ENCODE peak calls at places on chromosomes 4 and X, in six cellular contexts. E is endothelial cell of umbilical vein, L is H1, I is HCT116, K is HepG2, W is SK-N-SH. F is an unnamed sample.

GRCh38 chrX:72003811-72004750 is 93.4 kb downstream of the NHSL2 start:
- DNase-seq in K (no peak), L (peak; percentile 58), E (peak; percentile 45), I (peak; percentile 40), W (peak; percentile 48), F (no peak)

GRCh38 chr4:48337726-48338125 is 3.6 kb upstream of the SLAIN2 start:
- DNase-seq in W (no peak), L (no peak), K (no peak), I (no peak), E (no peak), F (no peak)

GRCh38 chr4:16843831-16844508 is 54.5 kb downstream of the LDB2 start:
- DNase-seq in W (no peak), I (no peak), K (peak; percentile 20), E (peak; percentile 20), L (no peak), F (no peak)

GRCh38 chr4:163681208-163681821 is 186.8 kb downstream of the TMA16 start:
- DNase-seq in E (peak; percentile 3), K (peak; percentile 35), L (no peak), I (peak; percentile 38), W (peak; percentile 48), F (no peak)

GRCh38 chr4:27836505-27836904 is 975.9 kb downstream of the STIM2 start:
- DNase-seq in K (no peak), E (no peak), L (no peak), I (no peak), W (no peak), F (no peak)

GRCh38 chrX:45063319-45064095 is 137.2 kb downstream of the DIPK2B start:
- DNase-seq in E (no peak), L (no peak), K (no peak), I (no peak), W (no peak), F (no peak)

GRCh38 chr4:26081795-26082498 is 167.9 kb downstream of the SMIM20 start:
- DNase-seq in K (peak; percentile 32), E (peak; percentile 58), L (no peak), W (no peak), I (peak; percentile 63), F (peak; percentile 39)

GRCh38 chr4:178329226-178329872 is 887.1 kb upstream of the AGA start:
- DNase-seq in I (no peak), K (no peak), W (no peak), E (no peak), L (no peak), F (no peak)

GRCh38 chr4:143506031-143506430 is 7.5 kb upstream of the SMARCA5 start:
- DNase-seq in W (no peak), I (no peak), E (no peak), L (no peak), K (no peak), F (no peak)

GRCh38 chr4:7422098-7422897 is 12.4 kb downstream of the PSAPL1 start:
- DNase-seq in I (no peak), E (no peak), L (peak; percentile 41), K (no peak), W (peak; percentile 19), F (no peak)

GRCh38 chr4:87677731-87678130 is 27.7 kb downstream of the DMP1 start:
- DNase-seq in W (no peak), E (no peak), I (no peak), L (no peak), K (no peak), F (no peak)

GRCh38 chr4:126238010-126238409 is 923.3 kb downstream of the FAT4 start:
- DNase-seq in K (no peak), W (no peak), I (no peak), L (no peak), E (no peak), F (no peak)

GRCh38 chr4:36192922-36193321 is 51.4 kb downstream of the ARAP2 start:
- DNase-seq in E (no peak), K (no peak), W (no peak), I (no peak), L (no peak), F (no peak)

GRCh38 chr4:26557164-26557563 is 26.7 kb upstream of the TBC1D19 start:
- DNase-seq in I (no peak), K (no peak), L (no peak), E (no peak), W (peak; percentile 19), F (no peak)

GRCh38 chr4:98688416-98689290 is 30.2 kb upstream of the TSPAN5 start:
- DNase-seq in E (peak; percentile 90), K (peak; percentile 9), W (peak; percentile 29), L (no peak), I (peak; percentile 60), F (no peak)

GRCh38 chr4:147360301-147360700 is 120.6 kb upstream of the EDNRA start:
- DNase-seq in I (no peak), W (no peak), K (no peak), L (no peak), E (no peak), F (no peak)

GRCh38 chr4:112312610-112313239 is 15.6 kb downstream of the ALPK1 start:
- DNase-seq in K (no peak), I (no peak), L (no peak), E (no peak), W (no peak), F (no peak)

GRCh38 chr4:13164783-13165371 is 319.3 kb downstream of the RAB28 start:
- DNase-seq in E (no peak), L (no peak), I (no peak), W (no peak), K (peak; percentile 15), F (no peak)

GRCh38 chr4:66351761-66352160 is 681.5 kb upstream of the EPHA5 start:
- DNase-seq in L (no peak), K (no peak), I (no peak), E (no peak), W (no peak), F (no peak)

GRCh38 chrX:33379839-33380238 is 168.5 kb upstream of the DMD start:
- DNase-seq in W (no peak), I (no peak), K (no peak), E (no peak), L (no peak), F (no peak)

GRCh38 chr4:30912098-30912719 is 192.0 kb downstream of the PCDH7 start:
- DNase-seq in E (no peak), K (no peak), I (no peak), L (no peak), W (no peak), F (no peak)

GRCh38 chr4:113293043-113293560 is 243.6 kb downstream of the ANK2 start:
- DNase-seq in I (no peak), L (no peak), K (no peak), W (no peak), E (no peak), F (no peak)

GRCh38 chrX:31832263-31832662 is 760.4 kb upstream of the FTHL17 start:
- DNase-seq in W (peak; percentile 6), I (no peak), E (peak; percentile 43), L (no peak), K (no peak), F (no peak)

DNA sequence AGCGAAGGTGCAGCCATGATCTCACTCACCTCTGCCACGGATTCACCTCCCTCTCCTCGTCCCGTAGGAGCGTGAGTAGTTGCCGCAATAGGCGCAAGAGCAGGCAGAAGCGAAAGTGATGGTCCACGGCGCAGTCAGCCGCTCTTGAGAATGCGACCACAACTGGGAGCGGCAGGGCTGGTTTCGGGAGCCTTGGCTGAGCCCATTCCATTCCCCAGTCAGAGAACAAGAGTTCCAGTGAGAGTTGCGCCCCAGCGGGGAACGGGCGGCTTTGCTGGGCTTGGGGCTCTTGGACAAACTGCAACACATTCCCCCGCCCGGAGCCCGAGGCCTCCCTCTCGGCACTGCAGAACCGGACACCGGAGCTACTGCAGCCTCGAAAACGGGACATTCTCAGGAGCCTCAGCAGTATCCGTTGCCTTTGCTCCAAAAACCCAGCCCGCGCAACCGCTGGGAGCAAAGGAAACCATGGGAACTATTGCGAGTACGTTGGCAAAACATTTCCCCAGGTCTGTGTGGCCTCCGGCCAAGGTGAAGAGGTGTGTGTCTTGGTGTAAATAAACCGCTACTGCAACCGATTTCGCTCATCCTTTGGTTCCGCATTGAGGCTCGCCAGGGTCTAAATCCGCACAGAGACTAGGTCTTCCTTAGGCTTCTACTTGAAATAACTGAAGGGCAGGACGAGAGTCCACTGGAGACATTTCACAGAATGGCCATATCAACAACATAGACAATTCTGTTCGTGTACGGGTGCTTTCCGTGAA is 5.7 kb upstream of the ZBTB33 start:
- DNase-seq in E (peak; percentile 73), L (peak; percentile 63), W (peak; percentile 54), K (peak; percentile 71), I (peak; percentile 77), F (no peak)
- TF ChIP-seq POLR2AphosphoS5 in E (peak; percentile 53), L (peak; percentile 56), W (no peak), K (peak; percentile 64), I (peak; percentile 79), F (peak; percentile 58)

DNA sequence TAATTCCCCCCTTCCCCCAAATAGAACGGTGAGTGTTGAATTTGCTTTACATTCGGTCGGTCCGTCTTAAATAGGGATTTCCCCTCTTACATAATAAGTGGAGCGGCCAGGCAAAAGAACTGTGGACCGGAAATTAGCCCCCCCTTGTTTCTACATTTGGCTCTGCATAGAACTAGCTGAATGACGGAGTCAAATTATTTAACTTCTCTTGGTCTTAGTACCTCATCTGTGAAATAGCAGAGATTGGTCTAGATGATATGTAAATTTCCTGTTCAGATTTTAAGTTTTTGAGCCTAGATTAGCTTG is 1.3 kb downstream of the SPATA18 start:
- DNase-seq in W (no peak), L (no peak), I (no peak), K (peak; percentile 54), E (peak; percentile 21), F (no peak)
- H3K4me3 ChIP-seq in W (no peak overlapping the region), L (peak overlapping the region; percentile 77), I (no peak overlapping the region), K (peak overlapping the region; percentile 81), E (no peak overlapping the region), F (no peak overlapping the region)

GRCh38 chrX:130401415-130402210 is at the start of gene RBMX2:
- DNase-seq in K (peak; percentile 57), I (peak; percentile 34), E (peak; percentile 78), L (peak; percentile 67), W (peak; percentile 97), F (no peak)
- H3K9ac ChIP-seq in K (peak within 1 kb of the TSS; percentile 78), I (peak within 1 kb of the TSS; percentile 69), E (peak within 1 kb of the TSS; percentile 89), L (peak within 1 kb of the TSS; percentile 62), W (peak within 1 kb of the TSS; percentile 54), F (peak within 1 kb of the TSS; percentile 83)

GRCh38 chr4:171342646-171343045 is 470.6 kb upstream of the GALNTL6 start:
- DNase-seq in E (no peak), L (no peak), K (no peak), I (no peak), W (no peak), F (no peak)
- TF ChIP-seq POLR2AphosphoS5 in E (no peak), L (no peak), K (no peak), I (no peak), W (no peak), F (no peak)

GRCh38 chr4:184384810-184385557 is 89.4 kb downstream of the IRF2 start:
- DNase-seq in W (no peak), K (no peak), L (no peak), I (no peak), E (no peak), F (no peak)

GRCh38 chr4:184382189-184382846 is 92.0 kb downstream of the IRF2 start:
- DNase-seq in I (no peak), L (no peak), K (peak; percentile 33), W (no peak), E (peak; percentile 44), F (no peak)

GRCh38 chr4:184384056-184384809 is 90.1 kb downstream of the IRF2 start:
- DNase-seq in E (peak; percentile 74), W (no peak), I (no peak), K (peak; percentile 86), L (no peak), F (no peak)

GRCh38 chr4:184385705-184386141 is 88.6 kb downstream of the IRF2 start:
- DNase-seq in E (peak; percentile 69), W (no peak), I (no peak), K (peak; percentile 92), L (no peak), F (no peak)

GRCh38 chr4:184383497-184384055 is 90.8 kb downstream of the IRF2 start:
- DNase-seq in I (peak; percentile 24), K (peak; percentile 27), E (peak; percentile 89), W (no peak), L (no peak), F (no peak)
- H3K4me3 ChIP-seq in I (peak overlapping the region; percentile 21), K (peak overlapping the region; percentile 48), E (peak overlapping the region; percentile 37), W (peak overlapping the region; percentile 44), L (no peak overlapping the region), F (peak overlapping the region; percentile 65)